ENCODE peak calls at places on chromosome 4, in six cellular contexts. One of them, this sample, is unnamed.

GRCh38 chr4:38832624-38833528 is 23.7 kb downstream of the TLR6 start:
- DNase-seq in HTR-8/SVneo: no peak
- DNase-seq in nephron progenitor cell: no peak
- DNase-seq in HT1080: no peak
- DNase-seq in non-pigmented ciliary epithelial cell: no peak
- DNase-seq in A549: no peak
- DNase-seq in this sample: no peak

GRCh38 chr4:36439556-36439955 is 158.1 kb downstream of the DTHD1 start:
- DNase-seq in HTR-8/SVneo: no peak
- DNase-seq in nephron progenitor cell: no peak
- DNase-seq in HT1080: no peak
- DNase-seq in non-pigmented ciliary epithelial cell: no peak
- DNase-seq in A549: no peak
- DNase-seq in this sample: no peak

GRCh38 chr4:101232074-101232776 is 115.1 kb downstream of the PPP3CA start:
- DNase-seq in HTR-8/SVneo: no peak
- DNase-seq in nephron progenitor cell: no peak
- DNase-seq in HT1080: peak; percentile 80
- DNase-seq in non-pigmented ciliary epithelial cell: peak; percentile 61
- DNase-seq in A549: no peak
- DNase-seq in this sample: no peak

GRCh38 chr4:144740316-144740715 is 94.4 kb downstream of the HHIP start:
- DNase-seq in HTR-8/SVneo: no peak
- DNase-seq in nephron progenitor cell: no peak
- DNase-seq in HT1080: no peak
- DNase-seq in non-pigmented ciliary epithelial cell: no peak
- DNase-seq in A549: no peak
- DNase-seq in this sample: no peak

GRCh38 chr4:183838987-183839712 is 66.0 kb upstream of the STOX2 start:
- DNase-seq in HTR-8/SVneo: peak; percentile 18
- DNase-seq in nephron progenitor cell: no peak
- DNase-seq in HT1080: no peak
- DNase-seq in non-pigmented ciliary epithelial cell: no peak
- DNase-seq in A549: no peak
- DNase-seq in this sample: no peak

GRCh38 chr4:84224522-84224921 is 274.6 kb downstream of the NKX6-1 start:
- DNase-seq in HTR-8/SVneo: no peak
- DNase-seq in nephron progenitor cell: no peak
- DNase-seq in HT1080: no peak
- DNase-seq in non-pigmented ciliary epithelial cell: no peak
- DNase-seq in A549: no peak
- DNase-seq in this sample: no peak

GRCh38 chr4:159413252-159413941 is 310.5 kb downstream of the RAPGEF2 start:
- DNase-seq in HTR-8/SVneo: no peak
- DNase-seq in nephron progenitor cell: no peak
- DNase-seq in HT1080: no peak
- DNase-seq in non-pigmented ciliary epithelial cell: no peak
- DNase-seq in A549: no peak
- DNase-seq in this sample: no peak

GRCh38 chr4:154049457-154050181 is 260.7 kb upstream of the SFRP2 start:
- DNase-seq in HTR-8/SVneo: no peak
- DNase-seq in nephron progenitor cell: peak; percentile 21
- DNase-seq in HT1080: peak; percentile 11
- DNase-seq in non-pigmented ciliary epithelial cell: no peak
- DNase-seq in A549: no peak
- DNase-seq in this sample: no peak

GRCh38 chr4:148073349-148073748 is 341.5 kb downstream of the ARHGAP10 start:
- DNase-seq in HTR-8/SVneo: no peak
- DNase-seq in nephron progenitor cell: no peak
- DNase-seq in HT1080: no peak
- DNase-seq in non-pigmented ciliary epithelial cell: no peak
- DNase-seq in A549: no peak
- DNase-seq in this sample: no peak

GRCh38 chr4:105241456-105241855 is 94.8 kb downstream of the TET2 start:
- DNase-seq in HTR-8/SVneo: no peak
- DNase-seq in nephron progenitor cell: no peak
- DNase-seq in HT1080: no peak
- DNase-seq in non-pigmented ciliary epithelial cell: no peak
- DNase-seq in A549: no peak
- DNase-seq in this sample: no peak

GRCh38 chr4:25993564-25994185 is 79.7 kb downstream of the SMIM20 start:
- DNase-seq in HTR-8/SVneo: no peak
- DNase-seq in nephron progenitor cell: peak; percentile 45
- DNase-seq in HT1080: peak; percentile 17
- DNase-seq in non-pigmented ciliary epithelial cell: no peak
- DNase-seq in A549: peak; percentile 13
- DNase-seq in this sample: peak; percentile 42

GRCh38 chr4:6772223-6772928 is 10.2 kb upstream of the KIAA0232 start:
- DNase-seq in HTR-8/SVneo: peak; percentile 67
- DNase-seq in nephron progenitor cell: no peak
- DNase-seq in HT1080: no peak
- DNase-seq in non-pigmented ciliary epithelial cell: no peak
- DNase-seq in A549: no peak
- DNase-seq in this sample: no peak

GRCh38 chr4:38804654-38805295 is at the start of gene TLR1:
- DNase-seq in HTR-8/SVneo: no peak
- DNase-seq in nephron progenitor cell: no peak
- DNase-seq in HT1080: peak; percentile 36
- DNase-seq in non-pigmented ciliary epithelial cell: no peak
- DNase-seq in A549: no peak
- DNase-seq in this sample: no peak

GRCh38 chr4:70739496-70740337 is 18.0 kb downstream of the RUFY3 start:
- DNase-seq in HTR-8/SVneo: no peak
- DNase-seq in nephron progenitor cell: no peak
- DNase-seq in HT1080: no peak
- DNase-seq in non-pigmented ciliary epithelial cell: no peak
- DNase-seq in A549: no peak
- DNase-seq in this sample: no peak

GRCh38 chr4:52234539-52235174 is 183.6 kb downstream of the SPATA18 start:
- DNase-seq in HTR-8/SVneo: peak; percentile 23
- DNase-seq in nephron progenitor cell: no peak
- DNase-seq in HT1080: peak; percentile 44
- DNase-seq in non-pigmented ciliary epithelial cell: peak; percentile 11
- DNase-seq in A549: peak; percentile 8
- DNase-seq in this sample: no peak

GRCh38 chr4:95507147-95507546 is 41.6 kb downstream of the UNC5C start:
- DNase-seq in HTR-8/SVneo: no peak
- DNase-seq in nephron progenitor cell: no peak
- DNase-seq in HT1080: no peak
- DNase-seq in non-pigmented ciliary epithelial cell: no peak
- DNase-seq in A549: no peak
- DNase-seq in this sample: no peak

GRCh38 chr4:91031761-91032160 is 904.6 kb downstream of the CCSER1 start:
- DNase-seq in HTR-8/SVneo: no peak
- DNase-seq in nephron progenitor cell: no peak
- DNase-seq in HT1080: no peak
- DNase-seq in non-pigmented ciliary epithelial cell: no peak
- DNase-seq in A549: no peak
- DNase-seq in this sample: no peak

GRCh38 chr4:48812866-48813265 is 18.0 kb upstream of the OCIAD1 start:
- DNase-seq in HTR-8/SVneo: no peak
- DNase-seq in nephron progenitor cell: no peak
- DNase-seq in HT1080: no peak
- DNase-seq in non-pigmented ciliary epithelial cell: no peak
- DNase-seq in A549: no peak
- DNase-seq in this sample: no peak

GRCh38 chr4:27318740-27319139 is 458.1 kb downstream of the STIM2 start:
- DNase-seq in HTR-8/SVneo: no peak
- DNase-seq in nephron progenitor cell: peak; percentile 30
- DNase-seq in HT1080: peak; percentile 64
- DNase-seq in non-pigmented ciliary epithelial cell: no peak
- DNase-seq in A549: peak; percentile 4
- DNase-seq in this sample: peak; percentile 7

GRCh38 chr4:6049972-6050371 is 31.7 kb upstream of the C4orf50 start:
- DNase-seq in HTR-8/SVneo: no peak
- DNase-seq in nephron progenitor cell: no peak
- DNase-seq in HT1080: peak; percentile 10
- DNase-seq in non-pigmented ciliary epithelial cell: no peak
- DNase-seq in A549: no peak
- DNase-seq in this sample: no peak

GRCh38 chr4:5024673-5025072 is 5.4 kb upstream of the CYTL1 start:
- DNase-seq in HTR-8/SVneo: no peak
- DNase-seq in nephron progenitor cell: no peak
- DNase-seq in HT1080: no peak
- DNase-seq in non-pigmented ciliary epithelial cell: no peak
- DNase-seq in A549: no peak
- DNase-seq in this sample: no peak

GRCh38 chr4:112128452-112128851 is 16.8 kb upstream of the FAM241A start:
- DNase-seq in HTR-8/SVneo: no peak
- DNase-seq in nephron progenitor cell: no peak
- DNase-seq in HT1080: no peak
- DNase-seq in non-pigmented ciliary epithelial cell: no peak
- DNase-seq in A549: no peak
- DNase-seq in this sample: no peak

GRCh38 chr4:6270691-6271121 is 1.1 kb downstream of the WFS1 start:
- DNase-seq in HTR-8/SVneo: peak; percentile 10
- DNase-seq in nephron progenitor cell: no peak
- DNase-seq in HT1080: no peak
- DNase-seq in non-pigmented ciliary epithelial cell: no peak
- DNase-seq in A549: no peak
- DNase-seq in this sample: no peak

GRCh38 chr4:113316879-113317278 is 267.4 kb downstream of the ANK2 start:
- DNase-seq in HTR-8/SVneo: no peak
- DNase-seq in nephron progenitor cell: no peak
- DNase-seq in HT1080: no peak
- DNase-seq in non-pigmented ciliary epithelial cell: no peak
- DNase-seq in A549: no peak
- DNase-seq in this sample: peak; percentile 52

GRCh38 chr4:5609265-5610007 is 98.9 kb downstream of the EVC2 start:
- DNase-seq in HTR-8/SVneo: no peak
- DNase-seq in nephron progenitor cell: no peak
- DNase-seq in HT1080: no peak
- DNase-seq in non-pigmented ciliary epithelial cell: no peak
- DNase-seq in A549: no peak
- DNase-seq in this sample: no peak